ENCODE peak calls at places on chromosomes 2 and 18, in nine cellular contexts. Y, U, H, F, W, J, A, S and X are unnamed samples.

GRCh38 chr2:101310591-101311389 is 2.3 kb upstream of the RNF149 start:
- DNase-seq in Y (no peak), U (no peak), H (no peak), F (no peak), W (no peak), J (no peak), A (no peak), S (no peak), X (no peak)

GRCh38 chr2:28287261-28287915 is 105.3 kb upstream of the FOSL2 start:
- DNase-seq in Y (no peak), U (no peak), H (no peak), F (no peak), W (no peak), J (no peak), A (no peak), S (no peak), X (no peak)

GRCh38 chr18:59968583-59968982 is 68.8 kb downstream of the PMAIP1 start:
- DNase-seq in Y (no peak), U (no peak), H (no peak), F (no peak), W (no peak), J (no peak), A (no peak), S (no peak), X (no peak)

GRCh38 chr2:37855283-37856041 is 69.6 kb upstream of the RMDN2 start:
- DNase-seq in Y (no peak), U (no peak), H (no peak), F (no peak), W (peak), J (no peak), A (peak), S (no peak), X (no peak)

GRCh38 chr2:47534179-47534919 is 131.4 kb downstream of the MSH2 start:
- DNase-seq in Y (no peak), U (peak), H (no peak), F (no peak), W (peak), J (peak), A (peak), S (no peak), X (no peak)

GRCh38 chr2:70888389-70888924 is 47.2 kb upstream of the ATP6V1B1 start:
- DNase-seq in Y (no peak), U (no peak), H (peak), F (no peak), W (no peak), J (no peak), A (no peak), S (no peak), X (no peak)

GRCh38 chr2:112867701-112868631 is 31.4 kb upstream of the IL1B start:
- DNase-seq in Y (no peak), U (peak), H (no peak), F (no peak), W (no peak), J (no peak), A (no peak), S (no peak), X (no peak)

GRCh38 chr2:55733335-55733734 is 39.7 kb upstream of the PNPT1 start:
- DNase-seq in Y (no peak), U (no peak), H (no peak), F (no peak), W (no peak), J (no peak), A (no peak), S (no peak), X (no peak)

GRCh38 chr2:179422037-179422643 is 157.5 kb upstream of the SESTD1 start:
- DNase-seq in Y (peak), U (peak), H (peak), F (peak), W (peak), J (peak), A (peak), S (peak), X (no peak)

GRCh38 chr2:186348200-186348599 is 137.9 kb upstream of the ZC3H15 start:
- DNase-seq in Y (no peak), U (peak), H (no peak), F (no peak), W (no peak), J (no peak), A (peak), S (no peak), X (no peak)

GRCh38 chr2:70029814-70030409 is 57.4 kb upstream of the PCBP1 start:
- DNase-seq in Y (no peak), U (no peak), H (no peak), F (no peak), W (peak), J (no peak), A (peak), S (peak), X (peak)

GRCh38 chr2:134583997-134584520 is 134.7 kb downstream of the TMEM163 start:
- DNase-seq in Y (no peak), U (no peak), H (no peak), F (no peak), W (no peak), J (no peak), A (no peak), S (no peak), X (no peak)

GRCh38 chr2:19775838-19776237 is 125.9 kb downstream of the TTC32 start:
- DNase-seq in Y (no peak), U (no peak), H (no peak), F (no peak), W (no peak), J (no peak), A (peak), S (no peak), X (no peak)

GRCh38 chr18:63689064-63689463 is 13.7 kb upstream of the SERPINB11 start:
- DNase-seq in Y (no peak), U (no peak), H (no peak), F (no peak), W (no peak), J (no peak), A (no peak), S (no peak), X (no peak)

GRCh38 chr2:69911985-69912563 is 2.8 kb upstream of the MXD1 start:
- DNase-seq in Y (no peak), U (peak), H (peak), F (peak), W (no peak), J (no peak), A (peak), S (no peak), X (no peak)

GRCh38 chr2:218278531-218279360 is 8.4 kb downstream of the PNKD start:
- DNase-seq in Y (no peak), U (no peak), H (no peak), F (no peak), W (no peak), J (no peak), A (no peak), S (no peak), X (no peak)

GRCh38 chr2:205424326-205424725 is 258.0 kb upstream of the NRP2 start:
- DNase-seq in Y (no peak), U (no peak), H (no peak), F (no peak), W (no peak), J (no peak), A (no peak), S (no peak), X (no peak)

GRCh38 chr2:241128266-241128665 is 21.0 kb downstream of the PASK start:
- DNase-seq in Y (no peak), U (no peak), H (no peak), F (no peak), W (no peak), J (no peak), A (no peak), S (no peak), X (no peak)

GRCh38 chr2:74037379-74037860 is 52.7 kb downstream of the TET3 start:
- DNase-seq in Y (no peak), U (no peak), H (peak), F (no peak), W (no peak), J (no peak), A (peak), S (no peak), X (no peak)

GRCh38 chr2:150586858-150587257 is 99.4 kb upstream of the RND3 start:
- DNase-seq in Y (no peak), U (no peak), H (no peak), F (no peak), W (no peak), J (no peak), A (peak), S (no peak), X (no peak)

GRCh38 chr18:7000484-7001096 is 117.0 kb downstream of the LAMA1 start:
- DNase-seq in Y (no peak), U (peak), H (no peak), F (no peak), W (no peak), J (no peak), A (peak), S (no peak), X (no peak)

GRCh38 chr2:54476852-54477251 is 20.7 kb downstream of the SPTBN1 start:
- DNase-seq in Y (no peak), U (no peak), H (no peak), F (no peak), W (no peak), J (no peak), A (no peak), S (no peak), X (no peak)

GRCh38 chr2:8586397-8587051 is 95.3 kb upstream of the ID2 start:
- DNase-seq in Y (no peak), U (no peak), H (peak), F (no peak), W (no peak), J (no peak), A (no peak), S (no peak), X (no peak)

GRCh38 chr2:155913356-155913755 is 419.2 kb downstream of the NR4A2 start:
- DNase-seq in Y (no peak), U (no peak), H (no peak), F (no peak), W (no peak), J (no peak), A (no peak), S (no peak), X (no peak)

GRCh38 chr2:240583774-240584173 is 2.8 kb upstream of the CAPN10 start:
- DNase-seq in Y (no peak), U (no peak), H (no peak), F (no peak), W (no peak), J (no peak), A (no peak), S (no peak), X (no peak)

GRCh38 chr2:9287400-9288059 is 80.9 kb downstream of the ASAP2 start:
- DNase-seq in Y (no peak), U (no peak), H (no peak), F (no peak), W (no peak), J (no peak), A (peak), S (no peak), X (no peak)

GRCh38 chr2:209960676-209961630 is 41.5 kb upstream of the RPE start:
- DNase-seq in Y (peak), U (peak), H (peak), F (peak), W (peak), J (peak), A (peak), S (peak), X (peak)

GRCh38 chr2:78290581-78291214 is 734.8 kb upstream of the REG3G start:
- DNase-seq in Y (no peak), U (no peak), H (no peak), F (no peak), W (no peak), J (no peak), A (no peak), S (no peak), X (no peak)

GRCh38 chr18:41073372-41073954 is 881.6 kb upstream of the PIK3C3 start:
- DNase-seq in Y (no peak), U (no peak), H (no peak), F (no peak), W (no peak), J (no peak), A (peak), S (no peak), X (no peak)